ENCODE peak calls at places on chromosomes 6 and 20, in five cellular contexts. M is psoas muscle, Y is SK-N-SH, D is BJ, I is stomach. K is an unnamed sample.

GRCh38 chr20:19903168-19903676 is 113.9 kb upstream of the NAA20 start:
- DNase-seq in D (no peak), I (peak; percentile 44), Y (no peak), M (no peak), K (peak; percentile 75)

GRCh38 chr6:17115251-17116089 is 13.6 kb downstream of the STMND1 start:
- DNase-seq in M (no peak), I (no peak), D (peak; percentile 90), Y (no peak), K (no peak)

GRCh38 chr6:166286831-166287271 is 21.3 kb downstream of the PRR18 start:
- DNase-seq in M (no peak), D (no peak), Y (no peak), I (no peak), K (peak; percentile 76)

GRCh38 chr6:144063744-144064401 is 31.5 kb downstream of the SF3B5 start:
- DNase-seq in M (peak; percentile 85), I (peak; percentile 93), D (no peak), Y (peak; percentile 91), K (peak; percentile 97)

GRCh38 chr6:24428615-24429014 is 25.9 kb downstream of the MRS2 start:
- DNase-seq in D (no peak), Y (no peak), M (no peak), I (no peak), K (no peak)

GRCh38 chr6:152143359-152143758 is 335.9 kb downstream of the ESR1 start:
- DNase-seq in D (no peak), Y (no peak), M (no peak), I (no peak), K (no peak)

GRCh38 chr6:168045706-168046620 is 33.0 kb downstream of the FRMD1 start:
- DNase-seq in Y (no peak), D (no peak), M (no peak), I (no peak), K (no peak)

GRCh38 chr6:122789862-122790739 is 1.0 kb downstream of the SMPDL3A start:
- DNase-seq in M (peak; percentile 23), I (no peak), Y (peak; percentile 34), D (no peak), K (no peak)

GRCh38 chr6:42313038-42313437 is 95.4 kb upstream of the MRPS10 start:
- DNase-seq in I (no peak), D (no peak), M (no peak), Y (no peak), K (no peak)

GRCh38 chr6:45757443-45758121 is 258.1 kb downstream of the CLIC5 start:
- DNase-seq in I (no peak), D (no peak), M (no peak), Y (no peak), K (no peak)

GRCh38 chr6:54285595-54285994 is 22.6 kb upstream of the TINAG start:
- DNase-seq in D (peak; percentile 36), Y (no peak), I (no peak), M (no peak), K (no peak)

GRCh38 chr6:28001751-28002150 is 44.7 kb downstream of the OR2B6 start:
- DNase-seq in I (no peak), D (no peak), M (no peak), Y (no peak), K (no peak)

GRCh38 chr6:134426623-134427022 is 108.7 kb upstream of the SGK1 start:
- DNase-seq in M (no peak), Y (no peak), I (no peak), D (no peak), K (no peak)

GRCh38 chr20:18263723-18264122 is 24.6 kb upstream of the ZNF133 start:
- DNase-seq in Y (no peak), M (no peak), I (peak; percentile 47), D (no peak), K (peak; percentile 70)

GRCh38 chr6:6002809-6003333 is 3.9 kb downstream of the NRN1 start:
- DNase-seq in M (no peak), Y (no peak), I (no peak), D (no peak), K (no peak)
- H3K27me3 ChIP-seq in M (peaks cover 63% of the 10 kb centered on the region), Y (peaks cover 80% of the 10 kb centered on the region), I (peaks cover 97% of the 10 kb centered on the region), D (peaks cover 61% of the 10 kb centered on the region), K (no peaks in the 10 kb centered on the region)

DNA sequence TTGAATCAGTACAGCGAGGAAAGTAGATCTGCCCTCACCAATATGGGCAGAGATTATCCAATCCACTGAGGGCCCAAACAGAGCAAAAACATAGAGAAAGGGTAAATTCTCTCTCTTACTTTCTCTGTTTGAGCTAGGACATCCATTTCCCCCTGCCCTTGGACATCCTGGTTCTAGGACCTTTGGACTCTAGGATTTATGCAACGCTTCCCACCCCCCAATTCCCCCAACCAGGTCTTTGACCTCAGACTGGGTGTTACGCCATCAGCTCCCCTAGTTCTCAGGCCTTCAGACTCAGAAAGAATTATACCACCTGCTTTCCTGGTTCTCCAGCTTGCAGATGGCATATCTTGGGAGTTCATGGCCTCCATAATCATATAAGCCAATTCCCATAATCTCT is 10.2 kb upstream of the B3GAT2 start:
- DNase-seq in Y (no peak), I (no peak), M (no peak), D (no peak), K (no peak)
- H3K4me3 ChIP-seq in Y (no peak overlapping the region), I (no peak overlapping the region), M (no peak overlapping the region), D (no peak overlapping the region), K (no peak overlapping the region)

DNA sequence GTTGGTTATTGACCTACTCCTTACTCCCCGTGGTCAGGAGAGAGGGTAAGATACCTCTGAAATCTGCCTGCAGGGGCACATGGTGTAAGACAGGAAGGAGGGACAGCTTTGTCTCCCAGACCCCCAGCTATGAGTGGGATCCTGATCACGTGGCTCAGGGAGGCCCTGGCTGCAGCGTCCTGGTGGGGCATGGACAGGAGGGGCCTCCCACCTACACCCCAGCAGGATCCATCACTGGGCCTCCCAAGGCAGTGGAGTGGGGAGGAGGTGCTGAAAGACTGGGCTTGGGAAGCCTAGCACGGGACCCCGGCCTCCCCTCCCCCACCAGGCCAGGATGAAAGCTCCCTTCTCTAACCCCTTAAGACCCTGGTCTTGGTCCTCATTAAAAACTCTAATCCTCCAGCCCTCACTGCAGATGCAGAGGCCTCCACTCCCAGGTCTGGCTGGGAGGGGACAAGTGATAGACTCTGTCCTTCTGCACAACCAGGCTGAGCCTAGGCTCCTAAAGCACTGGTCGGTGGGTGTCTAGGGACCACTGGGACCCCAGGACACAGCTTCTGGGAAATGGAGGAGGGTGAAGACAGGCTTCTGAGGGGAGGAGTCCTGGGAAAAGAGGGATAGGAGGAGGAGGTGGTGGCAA is 29.6 kb upstream of the VEGFA start:
- DNase-seq in Y (peak; percentile 12), D (no peak), M (no peak), I (no peak), K (no peak)
- H3K27me3 ChIP-seq in Y (no peaks in the 10 kb centered on the region), D (peaks cover 2% of the 10 kb centered on the region), M (no peaks in the 10 kb centered on the region), I (no peaks in the 10 kb centered on the region), K (no peaks in the 10 kb centered on the region)

GRCh38 chr20:50519036-50519780 is 9.0 kb downstream of the PTPN1 start:
- DNase-seq in I (no peak), M (no peak), Y (no peak), D (no peak), K (peak; percentile 82)
- H3K4me3 ChIP-seq in I (no peak overlapping the region), M (no peak overlapping the region), Y (no peak overlapping the region), D (no peak overlapping the region), K (no peak overlapping the region)

DNA sequence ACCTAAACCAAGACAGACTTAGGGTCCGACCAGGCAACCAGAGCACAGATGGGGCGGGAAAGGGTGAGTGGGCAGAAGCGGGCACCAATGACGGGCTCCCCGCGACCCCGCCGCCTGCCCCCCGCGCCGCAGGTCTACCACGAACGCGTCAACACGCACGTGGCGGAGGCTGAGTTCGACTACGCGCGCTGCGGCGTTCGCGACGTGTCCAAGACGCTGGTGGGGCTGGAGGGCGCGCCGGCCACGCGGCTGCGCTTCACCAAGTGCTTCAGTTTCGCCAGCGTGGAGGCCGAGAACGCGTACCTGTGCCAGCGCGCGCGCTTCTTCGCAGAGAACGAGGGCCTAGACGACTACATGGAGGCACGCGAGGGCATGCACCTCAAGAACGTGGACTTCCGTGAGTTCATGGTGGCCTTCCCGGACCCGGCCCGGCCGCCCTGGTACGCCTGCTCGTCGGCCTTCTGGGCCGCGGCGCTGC is 5.1 kb downstream of the TMEM151B start:
- DNase-seq in D (no peak), Y (peak; percentile 16), I (no peak), M (no peak), K (no peak)
- H3K27me3 ChIP-seq in D (peaks cover 25% of the 10 kb centered on the region), Y (peaks cover 15% of the 10 kb centered on the region), I (peaks cover 70% of the 10 kb centered on the region), M (peaks cover 13% of the 10 kb centered on the region), K (peaks cover 24% of the 10 kb centered on the region)